ENCODE peak calls at places on chromosomes 5 and 9, in four cellular contexts. M, S, T and N are unnamed samples.

GRCh38 chr5:150541895-150542294 is 34.0 kb downstream of the NDST1 start:
- DNase-seq in M (no peak), S (no peak), T (no peak), N (no peak)

GRCh38 chr5:16265141-16265540 is 85.5 kb upstream of the MARCHF11 start:
- DNase-seq in M (no peak), S (no peak), T (no peak), N (no peak)

GRCh38 chr5:169178754-169179153 is 122.2 kb downstream of the SLIT3 start:
- DNase-seq in M (no peak), S (no peak), T (no peak), N (no peak)

GRCh38 chr5:160367261-160367660 is 3.2 kb downstream of the C1QTNF2 start:
- DNase-seq in M (no peak), S (no peak), T (no peak), N (no peak)

GRCh38 chr5:26569241-26569928 is 469.0 kb downstream of the CDH9 start:
- DNase-seq in M (no peak), S (no peak), T (no peak), N (no peak)

GRCh38 chr5:39689919-39690318 is 265.1 kb upstream of the DAB2 start:
- DNase-seq in M (no peak), S (no peak), T (no peak), N (no peak)

GRCh38 chr9:109182940-109183798 is 16.1 kb upstream of the FRRS1L start:
- DNase-seq in M (no peak), S (no peak), T (peak; percentile 63), N (peak; percentile 58)

GRCh38 chr5:114325552-114325951 is 36.3 kb upstream of the KCNN2 start:
- DNase-seq in M (no peak), S (no peak), T (no peak), N (no peak)

GRCh38 chr9:6680797-6681146 is 35.2 kb upstream of the GLDC start:
- DNase-seq in M (peak; percentile 87), S (peak; percentile 63), T (peak; percentile 74), N (no peak)

GRCh38 chr5:62083247-62083646 is 222.8 kb upstream of the KIF2A start:
- DNase-seq in M (no peak), S (no peak), T (no peak), N (no peak)

GRCh38 chr5:124393564-124394379 is 352.7 kb downstream of the ZNF608 start:
- DNase-seq in M (no peak), S (no peak), T (peak; percentile 9), N (no peak)

GRCh38 chr9:107875571-107875980 is 386.0 kb upstream of the KLF4 start:
- DNase-seq in M (no peak), S (no peak), T (no peak), N (no peak)

GRCh38 chr5:82073179-82073578 is 101.4 kb downstream of the ATG10 start:
- DNase-seq in M (no peak), S (no peak), T (no peak), N (no peak)

GRCh38 chr5:158819840-158820620 is 279.7 kb downstream of the EBF1 start:
- DNase-seq in M (no peak), S (no peak), T (no peak), N (no peak)

GRCh38 chr9:15543033-15543791 is 9.6 kb upstream of the CCDC171 start:
- DNase-seq in M (no peak), S (no peak), T (no peak), N (no peak)

GRCh38 chr9:121026260-121026691 is 23.8 kb downstream of the C5 start:
- DNase-seq in M (no peak), S (no peak), T (no peak), N (no peak)

GRCh38 chr9:35951736-35952135 is 6.2 kb downstream of the OR2S2 start:
- DNase-seq in M (no peak), S (no peak), T (no peak), N (no peak)

GRCh38 chr5:107917983-107918382 is 247.2 kb upstream of the EFNA5 start:
- DNase-seq in M (no peak), S (no peak), T (no peak), N (no peak)

GRCh38 chr5:36355513-36355912 is 53.8 kb upstream of the RANBP3L start:
- DNase-seq in M (no peak), S (no peak), T (no peak), N (no peak)

GRCh38 chr9:92324889-92325268 is 271 bp downstream of the NOL8 start:
- DNase-seq in M (no peak), S (no peak), T (no peak), N (no peak)

GRCh38 chr5:54004697-54005096 is 305.7 kb downstream of the ARL15 start:
- DNase-seq in M (no peak), S (no peak), T (no peak), N (no peak)

GRCh38 chr9:114096041-114096511 is 3.0 kb downstream of the KIF12 start:
- DNase-seq in M (no peak), S (no peak), T (no peak), N (no peak)

GRCh38 chr9:76904661-76905457 is 1.1 kb downstream of the PRUNE2 start:
- DNase-seq in M (no peak), S (no peak), T (peak; percentile 28), N (no peak)

GRCh38 chr5:142366007-142366406 is 41.2 kb upstream of the SPRY4 start:
- DNase-seq in M (no peak), S (no peak), T (no peak), N (no peak)

GRCh38 chr5:108655750-108656450 is 91.8 kb upstream of the FER start:
- DNase-seq in M (no peak), S (no peak), T (no peak), N (no peak)

GRCh38 chr5:106086352-106086751 is 1584.4 kb downstream of the EFNA5 start:
- DNase-seq in M (no peak), S (no peak), T (no peak), N (no peak)

GRCh38 chr9:109238677-109239076 is 71.6 kb upstream of the FRRS1L start:
- DNase-seq in M (no peak), S (no peak), T (no peak), N (no peak)